ENCODE peak calls at places on chromosomes 6 and 20, in six cellular contexts. Y is spleen, O is cardiac muscle cell, X is heart left ventricle, J is ovary, T is IMR-90. R is an unnamed sample.

GRCh38 chr20:44586289-44586911 is 4.0 kb downstream of the PKIG start:
- DNase-seq in Y (peak; percentile 84), O (no peak), X (no peak), J (no peak), T (no peak), R (no peak)

GRCh38 chr6:27375613-27376079 is 12.9 kb upstream of the ZNF391 start:
- DNase-seq in Y (no peak), O (peak; percentile 13), X (no peak), J (no peak), T (no peak), R (no peak)

GRCh38 chr6:149087898-149088297 is 229.6 kb upstream of the TAB2 start:
- DNase-seq in Y (no peak), O (no peak), X (no peak), J (no peak), T (no peak), R (no peak)

GRCh38 chr20:38779247-38780097 is 26.0 kb upstream of the PPP1R16B start:
- DNase-seq in Y (no peak), O (peak; percentile 40), X (no peak), J (no peak), T (no peak), R (peak; percentile 68)

GRCh38 chr6:161575508-161576254 is 301.8 kb upstream of the AGPAT4 start:
- DNase-seq in Y (no peak), O (no peak), X (no peak), J (no peak), T (no peak), R (no peak)

GRCh38 chr20:20000223-20000968 is 16.8 kb upstream of the NAA20 start:
- DNase-seq in Y (no peak), O (no peak), X (no peak), J (no peak), T (no peak), R (no peak)

GRCh38 chr6:10411131-10411914 is 3.6 kb downstream of the TFAP2A start:
- DNase-seq in Y (peak; percentile 76), O (no peak), X (no peak), J (no peak), T (no peak), R (no peak)

GRCh38 chr6:85347787-85348186 is 102.1 kb upstream of the NT5E start:
- DNase-seq in Y (no peak), O (no peak), X (no peak), J (no peak), T (no peak), R (no peak)

GRCh38 chr6:13012271-13012670 is 295.7 kb downstream of the PHACTR1 start:
- DNase-seq in Y (no peak), O (no peak), X (no peak), J (no peak), T (no peak), R (no peak)

GRCh38 chr6:56814308-56814707 is 140.6 kb upstream of the BEND6 start:
- DNase-seq in Y (no peak), O (no peak), X (no peak), J (no peak), T (no peak), R (no peak)

GRCh38 chr6:151160869-151161268 is 78.9 kb upstream of the AKAP12 start:
- DNase-seq in Y (no peak), O (peak; percentile 32), X (no peak), J (no peak), T (no peak), R (no peak)

GRCh38 chr6:80206758-80207157 is 100.3 kb downstream of the BCKDHB start:
- DNase-seq in Y (no peak), O (no peak), X (no peak), J (no peak), T (no peak), R (no peak)

GRCh38 chr6:100712997-100713396 is 168.1 kb downstream of the ASCC3 start:
- DNase-seq in Y (no peak), O (no peak), X (no peak), J (no peak), T (no peak), R (no peak)

GRCh38 chr6:16318538-16318937 is 80.2 kb downstream of the GMPR start:
- DNase-seq in Y (no peak), O (no peak), X (no peak), J (no peak), T (peak; percentile 90), R (no peak)

GRCh38 chr6:108589244-108589730 is 28.6 kb downstream of the FOXO3 start:
- DNase-seq in Y (peak; percentile 81), O (peak; percentile 71), X (peak; percentile 79), J (no peak), T (peak; percentile 63), R (peak; percentile 54)

GRCh38 chr6:2999005-2999620 is 581 bp upstream of the NQO2 start:
- DNase-seq in Y (no peak), O (no peak), X (peak; percentile 79), J (no peak), T (peak; percentile 78), R (no peak)

GRCh38 chr20:12464036-12464435 is 544.7 kb upstream of the SPTLC3 start:
- DNase-seq in Y (no peak), O (no peak), X (no peak), J (no peak), T (no peak), R (no peak)

GRCh38 chr20:57040924-57041323 is 225.5 kb downstream of the BMP7 start:
- DNase-seq in Y (no peak), O (no peak), X (no peak), J (no peak), T (peak; percentile 4), R (no peak)

GRCh38 chr6:125003070-125003469 is 40.8 kb downstream of the RNF217 start:
- DNase-seq in Y (no peak), O (no peak), X (no peak), J (no peak), T (no peak), R (no peak)

GRCh38 chr6:125004198-125004597 is 42.0 kb downstream of the RNF217 start:
- DNase-seq in Y (no peak), O (no peak), X (no peak), J (no peak), T (no peak), R (no peak)

GRCh38 chr6:125004797-125005595 is 42.8 kb downstream of the RNF217 start:
- DNase-seq in Y (no peak), O (no peak), X (no peak), J (no peak), T (no peak), R (no peak)

GRCh38 chr6:125001684-125002083 is 39.4 kb downstream of the RNF217 start:
- DNase-seq in Y (no peak), O (no peak), X (no peak), J (no peak), T (no peak), R (no peak)

DNA sequence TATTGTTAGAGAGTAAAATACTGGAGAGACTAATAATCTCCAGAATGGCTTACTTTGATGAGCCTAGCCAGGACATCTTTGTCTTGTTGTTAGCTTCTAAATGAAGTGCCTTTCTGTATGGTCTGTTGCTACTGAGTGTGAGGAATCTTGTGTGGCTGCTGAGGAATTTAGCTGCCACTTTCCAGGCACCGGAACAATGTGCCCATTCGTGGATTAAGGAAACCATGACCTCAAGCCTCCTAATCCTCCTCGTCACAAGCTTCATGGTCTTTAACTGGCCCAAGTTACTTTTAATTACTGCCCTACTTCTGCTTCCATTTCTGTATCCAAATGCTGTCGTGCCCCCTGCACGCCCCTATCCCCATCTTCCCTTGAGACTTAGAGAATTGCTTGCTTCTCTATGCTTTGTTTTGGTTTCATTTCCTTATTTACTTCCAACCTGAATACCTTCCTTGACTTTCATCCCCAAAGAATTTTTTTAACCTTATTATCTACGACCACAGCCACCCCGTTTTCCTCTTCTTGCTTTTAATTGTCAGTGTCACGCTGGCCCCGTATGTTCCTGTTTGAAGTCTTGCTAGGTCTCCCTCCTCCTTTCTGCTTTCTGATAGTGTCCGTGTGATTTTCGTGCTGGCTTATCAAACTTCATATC is 40.0 kb downstream of the RNF217 start:
- DNase-seq in Y (no peak), O (no peak), X (no peak), J (no peak), T (peak; percentile 30), R (no peak)
- H3K4me3 ChIP-seq in Y (peak overlapping the region; percentile 32), O (no peak overlapping the region), X (peak overlapping the region; percentile 43), J (no peak overlapping the region), T (peak overlapping the region; percentile 22), R (no peak overlapping the region)

DNA sequence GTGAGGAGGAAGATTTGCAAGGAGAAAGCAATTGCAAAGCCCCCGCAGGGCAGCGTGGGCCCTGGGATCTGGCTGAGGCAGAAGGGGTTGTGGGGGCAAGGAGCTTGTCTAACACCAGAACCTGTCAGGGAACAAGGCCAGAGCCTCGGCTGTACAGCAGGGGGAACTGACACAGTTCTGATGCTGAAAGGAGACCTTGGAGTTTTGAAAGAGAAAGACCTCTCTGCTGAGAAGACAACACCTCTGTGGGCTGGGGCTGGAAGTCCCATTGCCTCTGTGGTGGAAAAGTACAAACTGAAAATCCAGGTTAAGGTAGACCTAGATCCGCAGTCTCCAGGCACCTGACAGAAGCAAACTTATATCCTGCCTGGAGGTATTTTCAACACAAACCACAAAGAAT is 86.9 kb upstream of the CST7 start:
- DNase-seq in Y (no peak), O (no peak), X (no peak), J (no peak), T (no peak), R (no peak)
- H3K9me3 ChIP-seq in Y (peaks cover 33% of the 10 kb centered on the region), O (no peaks in the 10 kb centered on the region), X (no peaks in the 10 kb centered on the region), J (no peaks in the 10 kb centered on the region), T (peaks cover 3% of the 10 kb centered on the region), R (peaks cover 3% of the 10 kb centered on the region)

DNA sequence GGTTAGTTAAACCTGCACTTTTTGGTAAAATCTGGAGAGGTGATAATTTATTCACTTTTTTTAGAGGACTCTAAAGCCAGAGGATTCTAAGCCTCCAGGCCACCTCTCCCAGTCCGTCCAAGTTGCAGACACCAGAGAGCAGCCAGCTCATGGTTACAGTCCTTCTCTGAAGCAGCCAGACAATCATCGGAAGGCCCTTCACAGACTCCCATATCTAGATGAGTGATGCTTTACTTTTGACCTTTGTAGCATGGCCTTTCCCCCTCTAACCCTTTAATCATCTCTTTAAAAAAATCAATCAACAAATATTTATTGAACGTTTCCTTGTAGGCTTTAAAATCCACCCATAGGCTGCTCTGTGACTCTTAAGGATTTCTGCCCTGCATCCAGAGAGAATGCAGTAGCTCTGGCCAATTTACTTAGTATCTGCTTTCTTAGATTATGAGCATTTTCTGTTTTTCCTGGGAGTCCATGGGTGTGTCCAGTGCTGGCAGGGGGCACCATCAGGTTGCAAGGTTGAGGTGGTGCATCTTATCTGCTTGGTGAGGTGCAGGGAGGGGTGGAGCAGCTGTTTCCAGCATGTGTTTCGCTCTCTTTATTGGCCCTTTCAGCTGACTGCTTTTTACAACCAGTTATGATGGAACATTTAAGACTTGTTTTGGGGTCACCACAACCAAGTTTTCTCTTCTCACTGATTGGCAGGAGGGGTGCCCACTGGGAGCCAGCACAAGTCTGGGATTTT is 58.6 kb downstream of the JARID2 start:
- DNase-seq in Y (no peak), O (no peak), X (no peak), J (no peak), T (no peak), R (no peak)
- H3K4me3 ChIP-seq in Y (no peak overlapping the region), O (no peak overlapping the region), X (no peak overlapping the region), J (no peak overlapping the region), T (no peak overlapping the region), R (no peak overlapping the region)

GRCh38 chr20:59650418-59650817 is 46.1 kb downstream of the PHACTR3 start:
- DNase-seq in Y (no peak), O (no peak), X (no peak), J (no peak), T (no peak), R (no peak)
- H3K9me3 ChIP-seq in Y (no peaks in the 10 kb centered on the region), O (no peaks in the 10 kb centered on the region), X (no peaks in the 10 kb centered on the region), J (no peaks in the 10 kb centered on the region), T (peaks cover 10% of the 10 kb centered on the region), R (peaks cover 12% of the 10 kb centered on the region)

GRCh38 chr20:45910670-45911485 is 1.1 kb downstream of the PLTP start:
- DNase-seq in Y (peak; percentile 97), O (peak; percentile 99), X (peak; percentile 97), J (peak; percentile 99), T (peak; percentile 100), R (peak; percentile 100)
- H3K4me3 ChIP-seq in Y (peak overlapping the region; percentile 45), O (peak overlapping the region; percentile 40), X (peak overlapping the region; percentile 58), J (peak overlapping the region; percentile 62), T (peak overlapping the region; percentile 43), R (peak overlapping the region; percentile 69)